ENCODE peak calls at places on chromosomes 1 and 21, in eight cellular contexts. One of them, this sample, is unnamed.

GRCh38 chr1:185911978-185912377 is 177.8 kb downstream of the HMCN1 start:
- DNase-seq in heart left ventricle: no peak
- DNase-seq in ovary: no peak
- DNase-seq in tibial nerve: no peak
- DNase-seq in esophagus squamous epithelium: no peak
- DNase-seq in right lobe of liver: no peak
- DNase-seq in NB4: no peak
- DNase-seq in testis: no peak
- DNase-seq in this sample: no peak

GRCh38 chr21:36887983-36888382 is 78.5 kb downstream of the HLCS start:
- DNase-seq in heart left ventricle: no peak
- DNase-seq in ovary: no peak
- DNase-seq in tibial nerve: no peak
- DNase-seq in esophagus squamous epithelium: no peak
- DNase-seq in right lobe of liver: no peak
- DNase-seq in NB4: no peak
- DNase-seq in testis: no peak
- DNase-seq in this sample: no peak

GRCh38 chr1:111656093-111657017 is 36.8 kb downstream of the RAP1A start:
- DNase-seq in heart left ventricle: no peak
- DNase-seq in ovary: no peak
- DNase-seq in tibial nerve: peak; percentile 63
- DNase-seq in esophagus squamous epithelium: no peak
- DNase-seq in right lobe of liver: no peak
- DNase-seq in NB4: peak; percentile 81
- DNase-seq in testis: peak; percentile 53
- DNase-seq in this sample: no peak

GRCh38 chr1:214823311-214824117 is 220.5 kb downstream of the CENPF start:
- DNase-seq in heart left ventricle: no peak
- DNase-seq in ovary: no peak
- DNase-seq in tibial nerve: no peak
- DNase-seq in esophagus squamous epithelium: no peak
- DNase-seq in right lobe of liver: no peak
- DNase-seq in NB4: peak; percentile 12
- DNase-seq in testis: peak; percentile 66
- DNase-seq in this sample: no peak

GRCh38 chr1:150836129-150836773 is 28.2 kb upstream of the CTSK start:
- DNase-seq in heart left ventricle: no peak
- DNase-seq in ovary: no peak
- DNase-seq in tibial nerve: no peak
- DNase-seq in esophagus squamous epithelium: no peak
- DNase-seq in right lobe of liver: no peak
- DNase-seq in NB4: no peak
- DNase-seq in testis: peak; percentile 32
- DNase-seq in this sample: no peak

GRCh38 chr1:79396901-79397300 is 390.4 kb upstream of the ADGRL4 start:
- DNase-seq in heart left ventricle: no peak
- DNase-seq in ovary: no peak
- DNase-seq in tibial nerve: no peak
- DNase-seq in esophagus squamous epithelium: no peak
- DNase-seq in right lobe of liver: no peak
- DNase-seq in NB4: no peak
- DNase-seq in testis: no peak
- DNase-seq in this sample: no peak

GRCh38 chr1:225845633-225846259 is 35.8 kb downstream of the EPHX1 start:
- DNase-seq in heart left ventricle: peak; percentile 77
- DNase-seq in ovary: peak; percentile 85
- DNase-seq in tibial nerve: peak; percentile 76
- DNase-seq in esophagus squamous epithelium: no peak
- DNase-seq in right lobe of liver: peak; percentile 85
- DNase-seq in NB4: peak; percentile 79
- DNase-seq in testis: peak; percentile 86
- DNase-seq in this sample: peak; percentile 73

GRCh38 chr1:160284220-160284781 is 632 bp downstream of the PEX19 start:
- DNase-seq in heart left ventricle: no peak
- DNase-seq in ovary: no peak
- DNase-seq in tibial nerve: no peak
- DNase-seq in esophagus squamous epithelium: no peak
- DNase-seq in right lobe of liver: peak; percentile 91
- DNase-seq in NB4: peak; percentile 74
- DNase-seq in testis: peak; percentile 48
- DNase-seq in this sample: no peak

GRCh38 chr1:100023482-100023881 is 53.7 kb downstream of the SLC35A3 start:
- DNase-seq in heart left ventricle: no peak
- DNase-seq in ovary: no peak
- DNase-seq in tibial nerve: no peak
- DNase-seq in esophagus squamous epithelium: no peak
- DNase-seq in right lobe of liver: no peak
- DNase-seq in NB4: no peak
- DNase-seq in testis: no peak
- DNase-seq in this sample: no peak

GRCh38 chr1:98322966-98323365 is 338.6 kb upstream of the SNX7 start:
- DNase-seq in heart left ventricle: no peak
- DNase-seq in ovary: no peak
- DNase-seq in tibial nerve: no peak
- DNase-seq in esophagus squamous epithelium: no peak
- DNase-seq in right lobe of liver: no peak
- DNase-seq in NB4: no peak
- DNase-seq in testis: no peak
- DNase-seq in this sample: no peak

GRCh38 chr1:17119076-17119743 is at the start of gene PADI2:
- DNase-seq in heart left ventricle: peak; percentile 59
- DNase-seq in ovary: peak; percentile 35
- DNase-seq in tibial nerve: no peak
- DNase-seq in esophagus squamous epithelium: no peak
- DNase-seq in right lobe of liver: peak; percentile 68
- DNase-seq in NB4: peak; percentile 59
- DNase-seq in testis: peak; percentile 79
- DNase-seq in this sample: no peak

GRCh38 chr1:94961994-94962744 is 35.3 kb upstream of the CNN3 start:
- DNase-seq in heart left ventricle: no peak
- DNase-seq in ovary: no peak
- DNase-seq in tibial nerve: no peak
- DNase-seq in esophagus squamous epithelium: no peak
- DNase-seq in right lobe of liver: no peak
- DNase-seq in NB4: no peak
- DNase-seq in testis: no peak
- DNase-seq in this sample: no peak

GRCh38 chr1:234604726-234605492 is 5.1 kb downstream of the IRF2BP2 start:
- DNase-seq in heart left ventricle: no peak
- DNase-seq in ovary: no peak
- DNase-seq in tibial nerve: no peak
- DNase-seq in esophagus squamous epithelium: no peak
- DNase-seq in right lobe of liver: no peak
- DNase-seq in NB4: peak; percentile 62
- DNase-seq in testis: no peak
- DNase-seq in this sample: peak; percentile 26

GRCh38 chr1:234605493-234605982 is 4.4 kb downstream of the IRF2BP2 start:
- DNase-seq in heart left ventricle: no peak
- DNase-seq in ovary: no peak
- DNase-seq in tibial nerve: no peak
- DNase-seq in esophagus squamous epithelium: no peak
- DNase-seq in right lobe of liver: no peak
- DNase-seq in NB4: peak; percentile 10
- DNase-seq in testis: no peak
- DNase-seq in this sample: no peak

GRCh38 chr1:234606731-234607090 is 3.3 kb downstream of the IRF2BP2 start:
- DNase-seq in heart left ventricle: no peak
- DNase-seq in ovary: no peak
- DNase-seq in tibial nerve: no peak
- DNase-seq in esophagus squamous epithelium: no peak
- DNase-seq in right lobe of liver: no peak
- DNase-seq in NB4: no peak
- DNase-seq in testis: no peak
- DNase-seq in this sample: no peak

GRCh38 chr1:234607091-234608025 is 2.6 kb downstream of the IRF2BP2 start:
- DNase-seq in heart left ventricle: peak; percentile 39
- DNase-seq in ovary: peak; percentile 41
- DNase-seq in tibial nerve: no peak
- DNase-seq in esophagus squamous epithelium: no peak
- DNase-seq in right lobe of liver: peak; percentile 67
- DNase-seq in NB4: peak; percentile 84
- DNase-seq in testis: no peak
- DNase-seq in this sample: no peak

DNA sequence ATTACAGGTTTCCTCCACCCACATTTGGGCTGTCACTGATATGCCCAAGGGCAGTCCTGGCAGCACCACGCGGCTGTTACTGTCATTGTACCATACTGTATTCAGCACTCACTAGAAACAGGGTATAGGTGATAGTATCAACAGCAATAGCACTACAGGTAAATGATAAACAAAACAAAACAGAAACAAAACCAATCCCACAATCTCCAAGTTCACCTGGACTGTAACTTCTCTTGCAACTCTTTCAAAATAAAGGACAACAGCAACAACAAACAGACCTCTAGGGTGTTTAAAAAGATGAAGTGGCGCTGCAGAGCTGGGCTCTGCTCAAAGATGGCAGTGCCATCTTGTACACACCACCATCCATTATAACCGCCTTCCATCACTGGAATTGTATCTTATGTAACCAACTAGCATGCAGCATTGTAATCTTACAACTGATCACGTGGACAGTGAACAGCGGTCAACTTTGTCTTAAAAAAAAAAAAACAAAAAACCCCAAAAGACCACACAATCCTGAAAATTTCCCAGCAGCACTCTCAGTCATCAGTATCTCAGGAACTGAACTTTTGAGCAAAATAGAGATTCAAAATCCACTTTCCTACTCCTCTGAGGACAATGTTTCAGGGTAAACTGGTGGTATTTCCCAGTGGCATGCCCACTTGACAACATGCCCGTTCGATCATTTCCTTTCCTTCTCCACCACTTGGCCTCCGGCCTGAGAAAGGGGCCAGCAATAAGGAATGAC is 3.8 kb downstream of the IRF2BP2 start:
- DNase-seq in heart left ventricle: peak; percentile 47
- DNase-seq in ovary: peak; percentile 53
- DNase-seq in tibial nerve: no peak
- DNase-seq in esophagus squamous epithelium: no peak
- DNase-seq in right lobe of liver: peak; percentile 59
- DNase-seq in NB4: peak; percentile 78
- DNase-seq in testis: no peak
- DNase-seq in this sample: peak; percentile 61
- TF ChIP-seq POLR2A in heart left ventricle: no peak
- TF ChIP-seq POLR2A in ovary: no peak
- TF ChIP-seq POLR2A in tibial nerve: peak; percentile 41
- TF ChIP-seq POLR2A in esophagus squamous epithelium: peak; percentile 40
- TF ChIP-seq POLR2A in right lobe of liver: peak; percentile 67
- TF ChIP-seq POLR2A in NB4: peak; percentile 68
- TF ChIP-seq POLR2A in testis: no peak
- TF ChIP-seq POLR2A in this sample: no peak

DNA sequence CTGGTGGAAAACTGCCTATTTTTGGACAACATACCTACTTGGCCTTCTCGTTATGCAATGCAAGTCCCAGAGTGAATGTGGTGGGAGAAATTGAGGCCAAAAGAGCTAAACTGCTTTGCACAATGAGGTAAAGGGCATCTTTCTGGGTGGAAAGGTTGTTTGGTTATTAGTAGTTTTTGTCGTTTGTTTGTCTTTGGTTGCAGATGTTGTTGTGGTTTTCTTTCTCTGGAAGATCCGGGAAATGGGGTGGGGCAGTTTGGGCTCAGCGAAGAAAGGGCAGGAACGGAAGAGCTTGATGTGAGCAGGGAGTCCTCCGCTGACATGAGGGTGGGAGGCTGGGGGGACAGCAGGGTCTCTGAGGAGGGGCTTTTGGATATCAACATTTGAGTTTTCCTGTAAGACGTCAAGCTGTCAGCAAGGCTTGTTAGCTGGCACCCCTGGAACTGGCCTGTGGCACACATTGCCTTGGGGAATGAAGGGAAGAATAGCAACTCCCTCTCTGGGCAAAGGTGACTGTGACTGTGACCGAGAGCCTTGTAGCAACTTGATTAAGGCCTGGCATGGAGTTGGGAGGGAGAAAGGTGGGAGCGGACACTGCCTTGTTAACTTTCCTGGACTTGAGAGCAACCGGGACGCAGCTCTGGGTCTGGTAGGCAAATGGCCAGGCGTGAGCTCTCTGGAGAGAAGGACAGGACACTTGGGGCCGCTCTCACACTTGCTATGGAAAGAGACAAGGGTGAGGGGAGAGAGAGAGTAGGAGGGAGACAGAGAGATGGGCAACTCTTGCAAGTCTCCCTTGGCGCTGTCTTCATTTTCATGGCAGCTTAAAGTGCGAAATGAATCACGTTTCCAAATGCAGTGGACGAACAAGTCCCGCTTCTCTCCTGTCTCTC is 15.4 kb upstream of the OPRD1 start:
- DNase-seq in heart left ventricle: no peak
- DNase-seq in ovary: no peak
- DNase-seq in tibial nerve: no peak
- DNase-seq in esophagus squamous epithelium: no peak
- DNase-seq in right lobe of liver: no peak
- DNase-seq in NB4: no peak
- DNase-seq in testis: no peak
- DNase-seq in this sample: no peak
- TF ChIP-seq CTCF in heart left ventricle: no peak
- TF ChIP-seq CTCF in ovary: no peak
- TF ChIP-seq CTCF in tibial nerve: no peak
- TF ChIP-seq CTCF in esophagus squamous epithelium: no peak
- TF ChIP-seq CTCF in right lobe of liver: no peak
- TF ChIP-seq CTCF in NB4: no peak
- TF ChIP-seq CTCF in testis: no peak
- TF ChIP-seq CTCF in this sample: no peak

DNA sequence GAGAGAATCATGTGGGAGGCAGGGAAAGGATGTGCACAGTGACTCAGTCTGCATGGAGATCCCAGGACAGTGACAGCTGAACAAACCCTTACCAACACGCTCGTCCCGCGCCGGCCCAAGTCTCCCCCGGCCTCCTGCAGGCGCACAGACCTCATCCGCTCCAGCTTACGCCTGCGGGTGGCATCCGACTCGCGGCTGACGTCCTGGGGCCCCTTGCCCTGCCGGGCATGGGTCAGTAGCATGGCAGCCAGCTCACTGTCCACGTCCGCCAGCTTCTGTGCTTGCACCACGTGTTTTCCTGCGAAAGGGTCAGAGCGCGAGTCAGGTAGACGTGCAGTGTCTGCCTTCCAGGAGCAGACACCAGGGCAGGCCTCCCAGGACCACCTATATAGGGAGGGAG is 115.2 kb downstream of the NPHP4 start:
- DNase-seq in heart left ventricle: no peak
- DNase-seq in ovary: no peak
- DNase-seq in tibial nerve: no peak
- DNase-seq in esophagus squamous epithelium: no peak
- DNase-seq in right lobe of liver: no peak
- DNase-seq in NB4: no peak
- DNase-seq in testis: no peak
- DNase-seq in this sample: no peak
- TF ChIP-seq POLR2A in heart left ventricle: no peak
- TF ChIP-seq POLR2A in ovary: no peak
- TF ChIP-seq POLR2A in tibial nerve: no peak
- TF ChIP-seq POLR2A in esophagus squamous epithelium: no peak
- TF ChIP-seq POLR2A in right lobe of liver: no peak
- TF ChIP-seq POLR2A in NB4: no peak
- TF ChIP-seq POLR2A in testis: no peak
- TF ChIP-seq POLR2A in this sample: no peak

DNA sequence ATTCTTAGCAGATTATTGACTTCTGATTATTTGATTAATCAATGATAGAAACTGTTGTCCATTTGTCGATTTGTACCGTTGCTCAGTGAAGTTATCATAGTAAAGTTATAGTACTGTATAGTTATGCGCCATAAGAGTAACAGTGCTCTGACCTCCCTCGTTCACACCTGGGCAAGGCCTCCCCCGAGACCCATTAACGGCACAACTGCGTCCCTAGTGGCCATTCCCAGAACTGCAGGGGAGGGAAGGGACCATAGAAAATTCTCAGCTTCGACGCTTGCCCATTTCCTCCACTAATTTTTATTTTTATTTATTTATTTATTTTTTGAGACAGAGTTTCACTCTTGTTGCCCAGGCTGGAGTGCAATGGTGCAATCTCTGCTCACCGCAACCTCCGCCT is 334.4 kb downstream of the DSCAM start:
- DNase-seq in heart left ventricle: no peak
- DNase-seq in ovary: no peak
- DNase-seq in tibial nerve: no peak
- DNase-seq in esophagus squamous epithelium: no peak
- DNase-seq in right lobe of liver: no peak
- DNase-seq in NB4: peak; percentile 14
- DNase-seq in testis: peak; percentile 56
- DNase-seq in this sample: no peak
- TF ChIP-seq CTCF in heart left ventricle: peak; percentile 44
- TF ChIP-seq CTCF in ovary: no peak
- TF ChIP-seq CTCF in tibial nerve: peak; percentile 22
- TF ChIP-seq CTCF in esophagus squamous epithelium: peak; percentile 31
- TF ChIP-seq CTCF in right lobe of liver: peak; percentile 54
- TF ChIP-seq CTCF in NB4: peak; percentile 79
- TF ChIP-seq CTCF in testis: peak; percentile 48
- TF ChIP-seq CTCF in this sample: no peak

This sample was measured in lower leg skin.